ENCODE peak calls at places on chromosomes 3 and 15, in five cellular contexts. One of them, this sample, is unnamed.

GRCh38 chr15:25693321-25694237 is 169.5 kb downstream of the ATP10A start:
- DNase-seq in NCI-H1417: no peak
- DNase-seq in CD8-positive, alpha-beta memory T cell: no peak
- DNase-seq in H7: peak
- DNase-seq in endothelial cell: peak
- DNase-seq in this sample: no peak

GRCh38 chr3:69511361-69511760 is 125.5 kb upstream of the FRMD4B start:
- DNase-seq in CD8-positive, alpha-beta memory T cell: no peak
- DNase-seq in NCI-H1417: no peak
- DNase-seq in H7: no peak
- DNase-seq in endothelial cell: no peak
- DNase-seq in this sample: no peak

GRCh38 chr3:152885066-152885465 is 50.1 kb downstream of the P2RY1 start:
- DNase-seq in NCI-H1417: no peak
- DNase-seq in CD8-positive, alpha-beta memory T cell: no peak
- DNase-seq in H7: no peak
- DNase-seq in endothelial cell: no peak
- DNase-seq in this sample: no peak

GRCh38 chr3:69893274-69893673 is 106.3 kb upstream of the SAMMSON start:
- DNase-seq in H7: peak
- DNase-seq in endothelial cell: no peak
- DNase-seq in CD8-positive, alpha-beta memory T cell: no peak
- DNase-seq in NCI-H1417: no peak
- DNase-seq in this sample: no peak

GRCh38 chr3:37935290-37935668 is 55.3 kb upstream of the VILL start:
- DNase-seq in NCI-H1417: no peak
- DNase-seq in CD8-positive, alpha-beta memory T cell: no peak
- DNase-seq in H7: no peak
- DNase-seq in endothelial cell: no peak
- DNase-seq in this sample: no peak

GRCh38 chr3:41202834-41203345 is 3.6 kb downstream of the CTNNB1 start:
- DNase-seq in endothelial cell: no peak
- DNase-seq in CD8-positive, alpha-beta memory T cell: no peak
- DNase-seq in NCI-H1417: no peak
- DNase-seq in H7: peak
- DNase-seq in this sample: peak

GRCh38 chr15:54208786-54209185 is 230.5 kb downstream of the UNC13C start:
- DNase-seq in endothelial cell: no peak
- DNase-seq in CD8-positive, alpha-beta memory T cell: no peak
- DNase-seq in H7: no peak
- DNase-seq in NCI-H1417: no peak
- DNase-seq in this sample: no peak

GRCh38 chr15:38557855-38558713 is 6.5 kb downstream of the RASGRP1 start:
- DNase-seq in NCI-H1417: no peak
- DNase-seq in CD8-positive, alpha-beta memory T cell: no peak
- DNase-seq in endothelial cell: no peak
- DNase-seq in H7: no peak
- DNase-seq in this sample: no peak

GRCh38 chr15:57486807-57487206 is 104.9 kb upstream of the MYZAP start:
- DNase-seq in NCI-H1417: no peak
- DNase-seq in H7: no peak
- DNase-seq in CD8-positive, alpha-beta memory T cell: no peak
- DNase-seq in endothelial cell: no peak
- DNase-seq in this sample: no peak

GRCh38 chr3:189013224-189013888 is 158.4 kb upstream of the TPRG1 start:
- DNase-seq in CD8-positive, alpha-beta memory T cell: no peak
- DNase-seq in endothelial cell: no peak
- DNase-seq in H7: no peak
- DNase-seq in NCI-H1417: no peak
- DNase-seq in this sample: no peak

GRCh38 chr3:45957606-45958005 is 14.3 kb downstream of the CXCR6 start:
- DNase-seq in CD8-positive, alpha-beta memory T cell: no peak
- DNase-seq in H7: no peak
- DNase-seq in endothelial cell: no peak
- DNase-seq in NCI-H1417: no peak
- DNase-seq in this sample: no peak

GRCh38 chr15:31387101-31387482 is 60.5 kb downstream of the KLF13 start:
- DNase-seq in H7: no peak
- DNase-seq in CD8-positive, alpha-beta memory T cell: no peak
- DNase-seq in endothelial cell: no peak
- DNase-seq in NCI-H1417: no peak
- DNase-seq in this sample: no peak

GRCh38 chr3:51384145-51384729 is 854 bp upstream of the MANF start:
- DNase-seq in NCI-H1417: no peak
- DNase-seq in H7: peak
- DNase-seq in endothelial cell: peak
- DNase-seq in CD8-positive, alpha-beta memory T cell: peak
- DNase-seq in this sample: peak

GRCh38 chr3:46538803-46539442 is 27.2 kb downstream of the LRRC2 start:
- DNase-seq in endothelial cell: peak
- DNase-seq in H7: no peak
- DNase-seq in NCI-H1417: peak
- DNase-seq in CD8-positive, alpha-beta memory T cell: peak
- DNase-seq in this sample: peak

GRCh38 chr3:103295974-103296570 is 861.3 kb downstream of the ZPLD1 start:
- DNase-seq in CD8-positive, alpha-beta memory T cell: no peak
- DNase-seq in H7: peak
- DNase-seq in endothelial cell: no peak
- DNase-seq in NCI-H1417: peak
- DNase-seq in this sample: no peak

GRCh38 chr15:82128401-82129143 is 82.8 kb upstream of the MEX3B start:
- DNase-seq in NCI-H1417: no peak
- DNase-seq in H7: no peak
- DNase-seq in endothelial cell: no peak
- DNase-seq in CD8-positive, alpha-beta memory T cell: no peak
- DNase-seq in this sample: no peak

GRCh38 chr15:66089049-66089448 is 164.5 kb downstream of the MEGF11 start:
- DNase-seq in endothelial cell: no peak
- DNase-seq in NCI-H1417: no peak
- DNase-seq in CD8-positive, alpha-beta memory T cell: no peak
- DNase-seq in H7: no peak
- DNase-seq in this sample: no peak

GRCh38 chr15:50907866-50908208 is 646 bp upstream of the AP4E1 start:
- DNase-seq in NCI-H1417: peak
- DNase-seq in endothelial cell: peak
- DNase-seq in H7: no peak
- DNase-seq in CD8-positive, alpha-beta memory T cell: peak
- DNase-seq in this sample: peak

GRCh38 chr3:24048843-24049242 is 103.8 kb downstream of the NR1D2 start:
- DNase-seq in CD8-positive, alpha-beta memory T cell: no peak
- DNase-seq in NCI-H1417: no peak
- DNase-seq in endothelial cell: no peak
- DNase-seq in H7: no peak
- DNase-seq in this sample: no peak

GRCh38 chr3:171776411-171776810 is 33.9 kb downstream of the PLD1 start:
- DNase-seq in endothelial cell: no peak
- DNase-seq in H7: no peak
- DNase-seq in CD8-positive, alpha-beta memory T cell: no peak
- DNase-seq in NCI-H1417: peak
- DNase-seq in this sample: no peak

GRCh38 chr3:186417791-186418190 is 55.8 kb upstream of the DGKG start:
- DNase-seq in CD8-positive, alpha-beta memory T cell: no peak
- DNase-seq in endothelial cell: no peak
- DNase-seq in H7: no peak
- DNase-seq in NCI-H1417: no peak
- DNase-seq in this sample: no peak

GRCh38 chr3:73669268-73669667 is 44.5 kb upstream of the PDZRN3 start:
- DNase-seq in endothelial cell: no peak
- DNase-seq in H7: no peak
- DNase-seq in NCI-H1417: no peak
- DNase-seq in CD8-positive, alpha-beta memory T cell: no peak
- DNase-seq in this sample: no peak

GRCh38 chr3:113498221-113499005 is 16.5 kb downstream of the SPICE1 start:
- DNase-seq in NCI-H1417: no peak
- DNase-seq in CD8-positive, alpha-beta memory T cell: no peak
- DNase-seq in H7: no peak
- DNase-seq in endothelial cell: no peak
- DNase-seq in this sample: no peak

GRCh38 chr15:41917767-41918430 is 24.0 kb upstream of the SPTBN5 start:
- DNase-seq in endothelial cell: no peak
- DNase-seq in CD8-positive, alpha-beta memory T cell: no peak
- DNase-seq in H7: no peak
- DNase-seq in NCI-H1417: no peak
- DNase-seq in this sample: no peak

GRCh38 chr3:187858086-187858485 is 112.8 kb upstream of the BCL6 start:
- DNase-seq in NCI-H1417: no peak
- DNase-seq in H7: no peak
- DNase-seq in CD8-positive, alpha-beta memory T cell: no peak
- DNase-seq in endothelial cell: no peak
- DNase-seq in this sample: no peak

GRCh38 chr15:61186905-61187865 is 41.9 kb downstream of the RORA start:
- DNase-seq in H7: no peak
- DNase-seq in NCI-H1417: peak
- DNase-seq in endothelial cell: no peak
- DNase-seq in CD8-positive, alpha-beta memory T cell: no peak
- DNase-seq in this sample: no peak

GRCh38 chr3:195034541-195034940 is 236.4 kb downstream of the XXYLT1 start:
- DNase-seq in CD8-positive, alpha-beta memory T cell: no peak
- DNase-seq in endothelial cell: no peak
- DNase-seq in H7: no peak
- DNase-seq in NCI-H1417: no peak
- DNase-seq in this sample: no peak

GRCh38 chr3:193782280-193782654 is 189.3 kb downstream of the OPA1 start:
- DNase-seq in H7: no peak
- DNase-seq in endothelial cell: no peak
- DNase-seq in CD8-positive, alpha-beta memory T cell: no peak
- DNase-seq in NCI-H1417: no peak
- DNase-seq in this sample: no peak

GRCh38 chr3:126394179-126394976 is at the start of gene CFAP100:
- DNase-seq in endothelial cell: peak
- DNase-seq in CD8-positive, alpha-beta memory T cell: no peak
- DNase-seq in H7: peak
- DNase-seq in NCI-H1417: peak
- DNase-seq in this sample: no peak

GRCh38 chr3:176633511-176633910 is 563.8 kb downstream of the TBL1XR1 start:
- DNase-seq in CD8-positive, alpha-beta memory T cell: no peak
- DNase-seq in H7: peak
- DNase-seq in endothelial cell: no peak
- DNase-seq in NCI-H1417: no peak
- DNase-seq in this sample: no peak

GRCh38 chr3:101495552-101495951 is 17.5 kb downstream of the SENP7 start:
- DNase-seq in H7: no peak
- DNase-seq in endothelial cell: no peak
- DNase-seq in CD8-positive, alpha-beta memory T cell: no peak
- DNase-seq in NCI-H1417: no peak
- DNase-seq in this sample: no peak

GRCh38 chr15:57920916-57921315 is 144.6 kb downstream of the ALDH1A2 start:
- DNase-seq in NCI-H1417: no peak
- DNase-seq in H7: no peak
- DNase-seq in CD8-positive, alpha-beta memory T cell: no peak
- DNase-seq in endothelial cell: no peak
- DNase-seq in this sample: no peak

GRCh38 chr3:188518835-188519452 is 365.0 kb downstream of the LPP start:
- DNase-seq in endothelial cell: no peak
- DNase-seq in H7: no peak
- DNase-seq in CD8-positive, alpha-beta memory T cell: no peak
- DNase-seq in NCI-H1417: no peak
- DNase-seq in this sample: no peak

GRCh38 chr15:91668370-91668769 is 185.1 kb upstream of the SLCO3A1 start:
- DNase-seq in NCI-H1417: no peak
- DNase-seq in endothelial cell: no peak
- DNase-seq in H7: no peak
- DNase-seq in CD8-positive, alpha-beta memory T cell: no peak
- DNase-seq in this sample: no peak

GRCh38 chr15:88982304-88982945 is 69.2 kb upstream of the MFGE8 start:
- DNase-seq in H7: no peak
- DNase-seq in CD8-positive, alpha-beta memory T cell: no peak
- DNase-seq in NCI-H1417: no peak
- DNase-seq in endothelial cell: no peak
- DNase-seq in this sample: peak

GRCh38 chr3:65963787-65964707 is 74.7 kb downstream of the MAGI1 start:
- DNase-seq in H7: peak
- DNase-seq in NCI-H1417: no peak
- DNase-seq in endothelial cell: no peak
- DNase-seq in CD8-positive, alpha-beta memory T cell: no peak
- DNase-seq in this sample: peak

GRCh38 chr15:85282504-85283115 is 97.8 kb upstream of the AKAP13 start:
- DNase-seq in endothelial cell: no peak
- DNase-seq in CD8-positive, alpha-beta memory T cell: no peak
- DNase-seq in NCI-H1417: no peak
- DNase-seq in H7: no peak
- DNase-seq in this sample: no peak

This sample was measured in GM20000.